ENCODE peak calls at places on chromosome 16, in six cellular contexts. One of them, this sample, is unnamed. For H3K9me3, the result is how much of the 10 kb centered on the place peaks cover.

GRCh38 chr16:23182675-23183485 is at the start of gene SCNN1G:
- DNase-seq in uterus: peak
- DNase-seq in cardiac muscle cell: no peak
- DNase-seq in CD4-positive, CD25-positive, alpha-beta regulatory T cell: no peak
- DNase-seq in IMR-90: no peak
- DNase-seq in heart right ventricle: no peak
- DNase-seq in this sample: no peak

GRCh38 chr16:32116080-32116479 is 137.0 kb upstream of the TP53TG3D start:
- DNase-seq in cardiac muscle cell: peak
- DNase-seq in IMR-90: no peak
- DNase-seq in CD4-positive, CD25-positive, alpha-beta regulatory T cell: no peak
- DNase-seq in uterus: no peak
- DNase-seq in heart right ventricle: no peak
- DNase-seq in this sample: peak

GRCh38 chr16:30009990-30010816 is 624 bp downstream of the DOC2A start:
- DNase-seq in IMR-90: no peak
- DNase-seq in CD4-positive, CD25-positive, alpha-beta regulatory T cell: no peak
- DNase-seq in uterus: no peak
- DNase-seq in heart right ventricle: no peak
- DNase-seq in cardiac muscle cell: no peak
- DNase-seq in this sample: no peak

GRCh38 chr16:57984443-57985203 is 13.7 kb upstream of the CNGB1 start:
- DNase-seq in heart right ventricle: peak
- DNase-seq in uterus: peak
- DNase-seq in CD4-positive, CD25-positive, alpha-beta regulatory T cell: peak
- DNase-seq in cardiac muscle cell: peak
- DNase-seq in IMR-90: peak
- DNase-seq in this sample: peak

GRCh38 chr16:52953215-52953614 is 99.5 kb downstream of the CHD9NB start:
- DNase-seq in CD4-positive, CD25-positive, alpha-beta regulatory T cell: no peak
- DNase-seq in IMR-90: no peak
- DNase-seq in cardiac muscle cell: no peak
- DNase-seq in heart right ventricle: no peak
- DNase-seq in uterus: no peak
- DNase-seq in this sample: no peak

GRCh38 chr16:49726155-49726554 is 129.8 kb downstream of the ZNF423 start:
- DNase-seq in heart right ventricle: no peak
- DNase-seq in cardiac muscle cell: no peak
- DNase-seq in IMR-90: no peak
- DNase-seq in CD4-positive, CD25-positive, alpha-beta regulatory T cell: no peak
- DNase-seq in uterus: no peak
- DNase-seq in this sample: peak

GRCh38 chr16:82699711-82700495 is 73.1 kb downstream of the CDH13 start:
- DNase-seq in CD4-positive, CD25-positive, alpha-beta regulatory T cell: no peak
- DNase-seq in cardiac muscle cell: peak
- DNase-seq in uterus: peak
- DNase-seq in IMR-90: peak
- DNase-seq in heart right ventricle: peak
- DNase-seq in this sample: peak

GRCh38 chr16:15811778-15812750 is 44.8 kb downstream of the MYH11 start:
- DNase-seq in IMR-90: peak
- DNase-seq in heart right ventricle: peak
- DNase-seq in uterus: no peak
- DNase-seq in cardiac muscle cell: peak
- DNase-seq in CD4-positive, CD25-positive, alpha-beta regulatory T cell: no peak
- DNase-seq in this sample: peak

GRCh38 chr16:8026450-8026849 is 563.9 kb downstream of the TMEM114 start:
- DNase-seq in IMR-90: no peak
- DNase-seq in heart right ventricle: no peak
- DNase-seq in CD4-positive, CD25-positive, alpha-beta regulatory T cell: no peak
- DNase-seq in cardiac muscle cell: no peak
- DNase-seq in uterus: no peak
- DNase-seq in this sample: no peak

GRCh38 chr16:83561876-83562275 is 245.9 kb upstream of the HSBP1 start:
- DNase-seq in heart right ventricle: no peak
- DNase-seq in uterus: no peak
- DNase-seq in CD4-positive, CD25-positive, alpha-beta regulatory T cell: no peak
- DNase-seq in IMR-90: peak
- DNase-seq in cardiac muscle cell: peak
- DNase-seq in this sample: no peak

GRCh38 chr16:58456193-58456592 is 43.8 kb upstream of the NDRG4 start:
- DNase-seq in uterus: no peak
- DNase-seq in cardiac muscle cell: peak
- DNase-seq in IMR-90: no peak
- DNase-seq in heart right ventricle: no peak
- DNase-seq in CD4-positive, CD25-positive, alpha-beta regulatory T cell: no peak
- DNase-seq in this sample: no peak

GRCh38 chr16:27241658-27242057 is 26.9 kb downstream of the NSMCE1 start:
- DNase-seq in uterus: no peak
- DNase-seq in CD4-positive, CD25-positive, alpha-beta regulatory T cell: no peak
- DNase-seq in IMR-90: peak
- DNase-seq in cardiac muscle cell: no peak
- DNase-seq in heart right ventricle: no peak
- DNase-seq in this sample: peak
- H3K27ac ChIP-seq in uterus: peak
- H3K27ac ChIP-seq in CD4-positive, CD25-positive, alpha-beta regulatory T cell: peak
- H3K27ac ChIP-seq in IMR-90: peak
- H3K27ac ChIP-seq in cardiac muscle cell: no peak
- H3K27ac ChIP-seq in heart right ventricle: peak
- H3K27ac ChIP-seq in this sample: peak

GRCh38 chr16:35931722-35932121 is 2472.3 kb downstream of the TP53TG3F start:
- DNase-seq in CD4-positive, CD25-positive, alpha-beta regulatory T cell: no peak
- DNase-seq in heart right ventricle: no peak
- DNase-seq in uterus: no peak
- DNase-seq in IMR-90: no peak
- DNase-seq in cardiac muscle cell: no peak
- DNase-seq in this sample: no peak
- H3K9me3 ChIP-seq in CD4-positive, CD25-positive, alpha-beta regulatory T cell: half or more
- H3K9me3 ChIP-seq in heart right ventricle: under half
- H3K9me3 ChIP-seq in uterus: under half
- H3K9me3 ChIP-seq in IMR-90: under half
- H3K9me3 ChIP-seq in cardiac muscle cell: under half
- H3K9me3 ChIP-seq in this sample: under half

GRCh38 chr16:68368602-68368944 is 57.8 kb downstream of the PRMT7 start:
- DNase-seq in heart right ventricle: no peak
- DNase-seq in cardiac muscle cell: no peak
- DNase-seq in CD4-positive, CD25-positive, alpha-beta regulatory T cell: no peak
- DNase-seq in uterus: no peak
- DNase-seq in IMR-90: no peak
- DNase-seq in this sample: no peak
- H3K27ac ChIP-seq in heart right ventricle: no peak
- H3K27ac ChIP-seq in cardiac muscle cell: no peak
- H3K27ac ChIP-seq in CD4-positive, CD25-positive, alpha-beta regulatory T cell: peak
- H3K27ac ChIP-seq in uterus: no peak
- H3K27ac ChIP-seq in IMR-90: no peak
- H3K27ac ChIP-seq in this sample: no peak

DNA sequence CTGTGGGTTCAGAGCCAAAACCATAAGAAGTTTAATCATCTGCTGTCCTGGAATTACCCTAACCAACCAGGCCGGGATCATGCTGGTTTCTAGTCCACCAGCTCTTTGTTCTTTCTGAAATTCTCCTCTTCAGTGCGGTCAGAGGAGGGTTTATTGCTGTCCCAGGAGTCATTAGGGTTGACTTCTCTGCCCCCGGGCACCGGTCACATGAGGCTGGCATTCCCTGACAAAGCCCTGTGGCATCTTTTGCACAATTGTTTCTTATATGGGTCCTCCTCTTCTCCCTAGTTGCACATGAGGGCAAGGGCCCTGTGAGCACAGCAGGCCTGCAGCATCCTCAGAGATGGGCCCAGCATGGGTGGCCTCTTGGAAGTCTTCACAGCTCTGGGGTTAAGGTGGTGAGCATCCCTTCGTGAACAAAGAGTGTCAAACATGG is 243.9 kb downstream of the IRF8 start:
- DNase-seq in heart right ventricle: no peak
- DNase-seq in uterus: no peak
- DNase-seq in cardiac muscle cell: no peak
- DNase-seq in IMR-90: no peak
- DNase-seq in CD4-positive, CD25-positive, alpha-beta regulatory T cell: no peak
- DNase-seq in this sample: no peak
- H3K9me3 ChIP-seq in heart right ventricle: under half
- H3K9me3 ChIP-seq in uterus: under half
- H3K9me3 ChIP-seq in cardiac muscle cell: under half
- H3K9me3 ChIP-seq in IMR-90: under half
- H3K9me3 ChIP-seq in CD4-positive, CD25-positive, alpha-beta regulatory T cell: under half
- H3K9me3 ChIP-seq in this sample: under half

DNA sequence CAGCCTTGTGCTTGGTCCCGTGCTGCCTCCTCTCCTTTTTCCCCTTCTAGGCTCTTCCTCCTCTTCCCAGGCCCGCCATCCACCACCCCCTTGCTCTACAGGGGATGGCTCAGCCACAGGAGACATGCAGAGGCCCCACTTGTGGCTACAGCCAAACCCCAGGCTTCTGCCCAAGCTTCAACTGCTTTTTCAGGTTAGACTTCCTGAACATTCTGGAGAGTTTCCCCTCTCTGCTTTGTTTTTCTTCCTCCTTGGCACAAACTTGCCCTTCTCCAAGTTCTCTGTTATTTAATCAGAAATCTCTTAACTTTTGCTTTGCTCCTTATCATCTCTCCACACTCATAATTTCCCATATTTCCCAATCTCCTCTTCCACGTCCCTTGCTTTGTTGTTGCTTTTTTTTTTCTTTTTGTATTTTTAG is 18.3 kb upstream of the HAS3 start:
- DNase-seq in IMR-90: no peak
- DNase-seq in heart right ventricle: no peak
- DNase-seq in CD4-positive, CD25-positive, alpha-beta regulatory T cell: no peak
- DNase-seq in uterus: no peak
- DNase-seq in cardiac muscle cell: peak
- DNase-seq in this sample: no peak
- H3K27ac ChIP-seq in IMR-90: no peak
- H3K27ac ChIP-seq in heart right ventricle: no peak
- H3K27ac ChIP-seq in CD4-positive, CD25-positive, alpha-beta regulatory T cell: no peak
- H3K27ac ChIP-seq in uterus: no peak
- H3K27ac ChIP-seq in cardiac muscle cell: no peak
- H3K27ac ChIP-seq in this sample: no peak

GRCh38 chr16:26371349-26371869 is 679.6 kb downstream of the HS3ST4 start:
- DNase-seq in uterus: no peak
- DNase-seq in IMR-90: no peak
- DNase-seq in cardiac muscle cell: no peak
- DNase-seq in CD4-positive, CD25-positive, alpha-beta regulatory T cell: no peak
- DNase-seq in heart right ventricle: no peak
- DNase-seq in this sample: no peak

GRCh38 chr16:26374279-26374925 is 682.6 kb downstream of the HS3ST4 start:
- DNase-seq in CD4-positive, CD25-positive, alpha-beta regulatory T cell: no peak
- DNase-seq in uterus: no peak
- DNase-seq in heart right ventricle: no peak
- DNase-seq in cardiac muscle cell: no peak
- DNase-seq in IMR-90: no peak
- DNase-seq in this sample: no peak
- H3K9me3 ChIP-seq in CD4-positive, CD25-positive, alpha-beta regulatory T cell: under half
- H3K9me3 ChIP-seq in uterus: under half
- H3K9me3 ChIP-seq in heart right ventricle: under half
- H3K9me3 ChIP-seq in cardiac muscle cell: under half
- H3K9me3 ChIP-seq in IMR-90: under half
- H3K9me3 ChIP-seq in this sample: under half

GRCh38 chr16:16971042-16971441 is 499.7 kb downstream of the XYLT1 start:
- DNase-seq in uterus: no peak
- DNase-seq in IMR-90: no peak
- DNase-seq in cardiac muscle cell: no peak
- DNase-seq in heart right ventricle: no peak
- DNase-seq in CD4-positive, CD25-positive, alpha-beta regulatory T cell: no peak
- DNase-seq in this sample: no peak

GRCh38 chr16:16972831-16973230 is 497.9 kb downstream of the XYLT1 start:
- DNase-seq in heart right ventricle: no peak
- DNase-seq in cardiac muscle cell: no peak
- DNase-seq in IMR-90: no peak
- DNase-seq in uterus: no peak
- DNase-seq in CD4-positive, CD25-positive, alpha-beta regulatory T cell: no peak
- DNase-seq in this sample: no peak

GRCh38 chr16:16973726-16974125 is 497.0 kb downstream of the XYLT1 start:
- DNase-seq in IMR-90: no peak
- DNase-seq in uterus: no peak
- DNase-seq in cardiac muscle cell: no peak
- DNase-seq in CD4-positive, CD25-positive, alpha-beta regulatory T cell: no peak
- DNase-seq in heart right ventricle: no peak
- DNase-seq in this sample: no peak

GRCh38 chr16:16974192-16974591 is 496.6 kb downstream of the XYLT1 start:
- DNase-seq in uterus: no peak
- DNase-seq in heart right ventricle: no peak
- DNase-seq in IMR-90: no peak
- DNase-seq in cardiac muscle cell: no peak
- DNase-seq in CD4-positive, CD25-positive, alpha-beta regulatory T cell: no peak
- DNase-seq in this sample: no peak
- H3K27ac ChIP-seq in uterus: no peak
- H3K27ac ChIP-seq in heart right ventricle: no peak
- H3K27ac ChIP-seq in IMR-90: no peak
- H3K27ac ChIP-seq in cardiac muscle cell: no peak
- H3K27ac ChIP-seq in CD4-positive, CD25-positive, alpha-beta regulatory T cell: no peak
- H3K27ac ChIP-seq in this sample: no peak